ENCODE peak calls at places on chromosome 21, in seven cellular contexts. L is IMR-90, N is neuronal stem cell, V is H9, Q is H1, K is trophoblast cell, D is mesendoderm. I is an unnamed sample.

GRCh38 chr21:15183712-15184353 is 119.0 kb upstream of the NRIP1 start:
- DNase-seq in L (no peak), N (no peak), V (no peak), Q (no peak), K (no peak), D (no peak), I (no peak)

GRCh38 chr21:42258150-42258884 is 39.4 kb downstream of the ABCG1 start:
- DNase-seq in L (peak), N (peak), V (peak), Q (peak), K (peak), D (peak), I (peak)

GRCh38 chr21:17925000-17925610 is 105.9 kb upstream of the C21orf91 start:
- DNase-seq in L (peak), N (peak), V (peak), Q (peak), K (peak), D (peak), I (peak)

GRCh38 chr21:42964561-42965560 is 9.5 kb upstream of the PKNOX1 start:
- DNase-seq in L (no peak), N (no peak), V (no peak), Q (no peak), K (peak), D (no peak), I (no peak)

GRCh38 chr21:46598563-46599250 is 6.2 kb downstream of the S100B start:
- DNase-seq in L (no peak), N (no peak), V (no peak), Q (no peak), K (no peak), D (no peak), I (no peak)

GRCh38 chr21:26451014-26451740 is 121.9 kb downstream of the CYYR1 start:
- DNase-seq in L (no peak), N (no peak), V (no peak), Q (no peak), K (no peak), D (no peak), I (peak)

GRCh38 chr21:39690454-39690853 is 54.5 kb upstream of the IGSF5 start:
- DNase-seq in L (no peak), N (no peak), V (no peak), Q (no peak), K (no peak), D (peak), I (no peak)

GRCh38 chr21:17780539-17780938 is 38.6 kb downstream of the C21orf91 start:
- DNase-seq in L (no peak), N (no peak), V (no peak), Q (no peak), K (peak), D (peak), I (no peak)

GRCh38 chr21:42319368-42319767 is 4.2 kb upstream of the TFF3 start:
- DNase-seq in L (no peak), N (no peak), V (no peak), Q (no peak), K (no peak), D (no peak), I (no peak)

GRCh38 chr21:41706678-41707077 is 60.2 kb downstream of the RIPK4 start:
- DNase-seq in L (peak), N (no peak), V (no peak), Q (no peak), K (no peak), D (peak), I (no peak)

GRCh38 chr21:42037943-42038342 is 27.8 kb upstream of the ZBTB21 start:
- DNase-seq in L (no peak), N (no peak), V (no peak), Q (no peak), K (no peak), D (no peak), I (no peak)

GRCh38 chr21:30408782-30409494 is 13.1 kb downstream of the KRTAP13-1 start:
- DNase-seq in L (no peak), N (peak), V (peak), Q (peak), K (peak), D (peak), I (peak)

GRCh38 chr21:41137889-41138288 is 30.1 kb upstream of the BACE2 start:
- DNase-seq in L (no peak), N (no peak), V (no peak), Q (no peak), K (no peak), D (no peak), I (no peak)

GRCh38 chr21:28979092-28979491 is 13.6 kb downstream of the LTN1 start:
- DNase-seq in L (no peak), N (no peak), V (no peak), Q (no peak), K (no peak), D (no peak), I (no peak)

GRCh38 chr21:36347962-36348328 is 27.9 kb downstream of the MORC3 start:
- DNase-seq in L (peak), N (no peak), V (no peak), Q (no peak), K (no peak), D (no peak), I (no peak)

GRCh38 chr21:42677339-42678117 is 24.1 kb downstream of the PDE9A start:
- DNase-seq in L (peak), N (no peak), V (no peak), Q (no peak), K (no peak), D (no peak), I (peak)

GRCh38 chr21:33816148-33816547 is 99.5 kb downstream of the ATP5PO start:
- DNase-seq in L (no peak), N (no peak), V (no peak), Q (no peak), K (no peak), D (no peak), I (no peak)
- H2BK5ac ChIP-seq in L (no peak), N (no peak), V (no peak), Q (no peak), K (no peak), D (no peak), I (no peak)

GRCh38 chr21:43985690-43986251 is 26.3 kb upstream of the TRAPPC10 start:
- DNase-seq in L (no peak), N (no peak), V (peak), Q (peak), K (no peak), D (peak), I (no peak)
- H3K4me2 ChIP-seq in L (no peak), N (peak), V (peak), Q (peak), K (no peak), D (peak), I (no peak)

DNA sequence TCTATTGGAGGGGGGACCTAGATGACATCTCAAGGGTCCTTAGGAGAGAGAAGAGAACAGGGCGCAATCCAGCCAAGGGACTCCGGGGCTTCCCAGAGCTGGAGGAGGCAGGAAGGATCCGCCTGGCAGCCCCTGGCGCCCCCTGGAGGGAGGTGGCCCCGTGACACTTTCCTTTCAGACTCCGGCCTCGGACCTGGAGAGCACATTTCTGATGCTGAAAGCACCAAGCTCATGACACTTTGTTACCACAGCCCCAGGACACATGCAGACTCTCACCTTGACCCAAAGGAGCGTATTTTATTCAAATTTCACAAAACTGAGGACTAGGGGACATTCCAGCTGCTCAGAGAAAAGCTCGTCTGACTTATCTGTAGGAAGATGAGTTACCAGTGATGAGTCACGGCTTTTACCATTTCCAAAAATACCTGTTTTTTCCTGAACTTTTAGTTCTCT is 21.4 kb upstream of the POFUT2 start:
- DNase-seq in L (peak), N (peak), V (peak), Q (peak), K (peak), D (peak), I (peak)
- H2BK5ac ChIP-seq in L (peak), N (no peak), V (no peak), Q (no peak), K (peak), D (no peak), I (peak)

GRCh38 chr21:34945288-34945687 is 103.8 kb downstream of the RUNX1 start:
- DNase-seq in L (no peak), N (no peak), V (no peak), Q (no peak), K (no peak), D (no peak), I (no peak)
- H3K4me2 ChIP-seq in L (no peak), N (no peak), V (no peak), Q (no peak), K (no peak), D (no peak), I (no peak)

DNA sequence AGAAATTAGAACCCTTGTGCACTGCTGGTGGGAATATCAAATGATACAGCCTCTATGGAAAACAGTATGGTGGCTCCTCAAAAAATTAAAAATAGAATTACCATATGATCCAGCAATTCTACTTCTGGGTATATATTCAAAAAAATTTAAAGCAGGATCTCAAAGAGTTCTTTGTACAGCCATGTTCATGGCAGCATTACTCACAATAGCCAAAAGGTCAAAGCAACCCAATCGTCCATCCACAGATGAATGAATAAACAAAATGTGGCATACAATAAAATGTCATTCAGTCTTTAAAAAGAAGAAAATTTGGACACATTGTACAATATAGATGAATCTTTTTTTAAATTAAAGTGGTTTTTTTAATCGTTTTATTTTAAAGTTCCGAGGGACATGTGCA is 36.3 kb upstream of the ERG start:
- DNase-seq in L (no peak), N (no peak), V (no peak), Q (no peak), K (no peak), D (no peak), I (no peak)
- H2BK5ac ChIP-seq in L (no peak), N (no peak), V (no peak), Q (no peak), K (no peak), D (no peak), I (no peak)